ENCODE peak calls at places on chromosomes 5 and 9, in six cellular contexts. K, J, R, T, G and B are unnamed samples.

GRCh38 chr5:54651482-54652076 is 134.0 kb downstream of the SNX18 start:
- DNase-seq in K (no peak), J (no peak), R (no peak), T (no peak), G (no peak), B (peak; percentile 11)

GRCh38 chr9:18457498-18457897 is 16.5 kb upstream of the ADAMTSL1 start:
- DNase-seq in K (no peak), J (no peak), R (no peak), T (no peak), G (no peak), B (no peak)

GRCh38 chr9:129276486-129277260 is 98.6 kb upstream of the IER5L start:
- DNase-seq in K (no peak), J (no peak), R (no peak), T (no peak), G (no peak), B (no peak)

GRCh38 chr9:22413884-22414283 is 32.7 kb upstream of the DMRTA1 start:
- DNase-seq in K (no peak), J (no peak), R (no peak), T (no peak), G (no peak), B (peak; percentile 9)

GRCh38 chr5:10452768-10453331 is 11.2 kb downstream of the ROPN1L start:
- DNase-seq in K (peak; percentile 70), J (peak; percentile 55), R (peak; percentile 68), T (no peak), G (peak; percentile 62), B (peak; percentile 87)

GRCh38 chr5:148268556-148268955 is at the start of gene SPINK13:
- DNase-seq in K (peak; percentile 26), J (peak; percentile 36), R (no peak), T (no peak), G (no peak), B (peak; percentile 27)

GRCh38 chr5:111254613-111255012 is 30.4 kb downstream of the CAMK4 start:
- DNase-seq in K (no peak), J (no peak), R (no peak), T (no peak), G (peak; percentile 95), B (no peak)

GRCh38 chr5:74042559-74043357 is 416.8 kb downstream of the ARHGEF28 start:
- DNase-seq in K (no peak), J (no peak), R (no peak), T (no peak), G (no peak), B (no peak)

GRCh38 chr9:131043646-131044045 is 34.7 kb downstream of the LAMC3 start:
- DNase-seq in K (no peak), J (no peak), R (no peak), T (no peak), G (no peak), B (no peak)

GRCh38 chr9:131039129-131039954 is 30.4 kb downstream of the LAMC3 start:
- DNase-seq in K (no peak), J (no peak), R (peak; percentile 62), T (no peak), G (no peak), B (no peak)

GRCh38 chr9:131043097-131043496 is 34.1 kb downstream of the LAMC3 start:
- DNase-seq in K (no peak), J (no peak), R (no peak), T (no peak), G (no peak), B (no peak)

GRCh38 chr9:131045300-131046092 is 36.5 kb downstream of the LAMC3 start:
- DNase-seq in K (no peak), J (no peak), R (peak; percentile 68), T (no peak), G (no peak), B (peak; percentile 21)

GRCh38 chr9:131042666-131043065 is 33.7 kb downstream of the LAMC3 start:
- DNase-seq in K (no peak), J (no peak), R (no peak), T (no peak), G (no peak), B (no peak)
- H2AFZ ChIP-seq in K (no peak overlapping the region), J (no peak overlapping the region), R (no peak overlapping the region), T (no peak overlapping the region), G (no peak overlapping the region), B (no peak overlapping the region)

GRCh38 chr9:124348831-124349230 is 66.4 kb downstream of the PSMB7 start:
- DNase-seq in K (no peak), J (no peak), R (no peak), T (no peak), G (no peak), B (no peak)

GRCh38 chr9:124351672-124352468 is 63.4 kb downstream of the PSMB7 start:
- DNase-seq in K (no peak), J (no peak), R (no peak), T (no peak), G (no peak), B (no peak)

GRCh38 chr9:124349267-124349666 is 66.0 kb downstream of the PSMB7 start:
- DNase-seq in K (no peak), J (no peak), R (no peak), T (no peak), G (no peak), B (no peak)

GRCh38 chr9:124349675-124350484 is 65.4 kb downstream of the PSMB7 start:
- DNase-seq in K (no peak), J (no peak), R (no peak), T (no peak), G (no peak), B (no peak)

DNA sequence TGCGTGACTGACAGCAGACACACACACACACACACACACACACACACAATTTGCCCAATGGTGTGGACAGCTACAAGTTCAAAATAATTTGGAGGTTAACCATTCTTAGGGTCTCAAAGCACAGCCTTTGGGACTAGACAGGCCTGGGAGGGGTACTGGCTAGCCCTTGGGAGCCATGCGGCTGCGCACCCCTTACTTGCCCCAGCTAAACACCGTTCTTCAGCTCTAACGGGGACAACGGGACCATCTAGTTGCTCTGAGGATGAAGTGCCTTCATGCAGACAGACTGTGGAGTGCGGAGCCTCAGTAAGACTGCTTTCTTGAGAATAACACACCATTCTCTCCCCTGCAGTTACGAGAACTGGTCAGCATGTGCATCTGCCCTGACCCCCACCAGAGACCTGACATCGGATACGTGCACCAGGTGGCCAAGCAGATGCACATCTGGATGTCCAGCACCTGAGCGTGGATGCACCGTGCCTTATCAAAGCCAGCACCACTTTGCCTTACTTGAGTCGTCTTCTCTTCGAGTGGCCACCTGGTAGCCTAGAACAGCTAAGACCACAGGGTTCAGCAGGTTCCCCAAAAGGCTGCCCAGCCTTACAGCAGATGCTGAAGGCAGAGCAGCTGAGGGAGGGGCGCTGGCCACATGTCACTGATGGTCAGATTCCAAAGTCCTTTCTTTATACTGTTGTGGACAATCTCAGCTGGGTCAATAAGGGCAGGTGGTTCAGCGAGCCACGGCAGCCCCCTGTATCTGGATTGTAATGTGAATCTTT is 64.6 kb downstream of the PSMB7 start:
- DNase-seq in K (no peak), J (peak; percentile 31), R (no peak), T (no peak), G (no peak), B (no peak)
- TF ChIP-seq POLR2AphosphoS5 in K (no peak), J (no peak), R (no peak), T (peak; percentile 42), G (no peak), B (no peak)

GRCh38 chr5:69444127-69444754 is 29.3 kb downstream of the MARVELD2 start:
- DNase-seq in K (no peak), J (peak; percentile 95), R (no peak), T (peak; percentile 23), G (no peak), B (no peak)
- TF ChIP-seq POLR2A in K (no peak), J (peak; percentile 69), R (no peak), T (no peak), G (no peak), B (no peak)

DNA sequence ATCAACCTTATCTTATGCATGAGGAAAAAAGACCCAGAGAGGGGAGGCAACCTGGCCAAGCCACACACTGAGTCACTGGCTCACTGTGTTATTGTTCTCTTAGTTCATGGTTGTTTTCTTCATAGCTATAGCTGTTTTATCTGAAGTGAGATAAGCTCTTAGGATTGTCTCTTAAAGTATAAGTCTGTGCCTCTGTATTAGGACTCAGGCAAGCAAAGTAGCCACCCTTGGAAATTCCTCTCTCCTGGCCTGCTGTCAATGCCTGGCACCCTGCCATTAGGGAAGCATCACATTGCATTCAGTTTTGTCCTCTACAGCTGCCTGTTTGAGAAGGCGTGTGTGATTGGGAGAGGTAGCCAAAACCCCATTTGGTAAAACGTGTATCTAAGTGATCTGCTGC is 147.4 kb upstream of the GLRA1 start:
- DNase-seq in K (no peak), J (no peak), R (no peak), T (no peak), G (no peak), B (no peak)
- H2AFZ ChIP-seq in K (no peak overlapping the region), J (no peak overlapping the region), R (no peak overlapping the region), T (no peak overlapping the region), G (no peak overlapping the region), B (no peak overlapping the region)

DNA sequence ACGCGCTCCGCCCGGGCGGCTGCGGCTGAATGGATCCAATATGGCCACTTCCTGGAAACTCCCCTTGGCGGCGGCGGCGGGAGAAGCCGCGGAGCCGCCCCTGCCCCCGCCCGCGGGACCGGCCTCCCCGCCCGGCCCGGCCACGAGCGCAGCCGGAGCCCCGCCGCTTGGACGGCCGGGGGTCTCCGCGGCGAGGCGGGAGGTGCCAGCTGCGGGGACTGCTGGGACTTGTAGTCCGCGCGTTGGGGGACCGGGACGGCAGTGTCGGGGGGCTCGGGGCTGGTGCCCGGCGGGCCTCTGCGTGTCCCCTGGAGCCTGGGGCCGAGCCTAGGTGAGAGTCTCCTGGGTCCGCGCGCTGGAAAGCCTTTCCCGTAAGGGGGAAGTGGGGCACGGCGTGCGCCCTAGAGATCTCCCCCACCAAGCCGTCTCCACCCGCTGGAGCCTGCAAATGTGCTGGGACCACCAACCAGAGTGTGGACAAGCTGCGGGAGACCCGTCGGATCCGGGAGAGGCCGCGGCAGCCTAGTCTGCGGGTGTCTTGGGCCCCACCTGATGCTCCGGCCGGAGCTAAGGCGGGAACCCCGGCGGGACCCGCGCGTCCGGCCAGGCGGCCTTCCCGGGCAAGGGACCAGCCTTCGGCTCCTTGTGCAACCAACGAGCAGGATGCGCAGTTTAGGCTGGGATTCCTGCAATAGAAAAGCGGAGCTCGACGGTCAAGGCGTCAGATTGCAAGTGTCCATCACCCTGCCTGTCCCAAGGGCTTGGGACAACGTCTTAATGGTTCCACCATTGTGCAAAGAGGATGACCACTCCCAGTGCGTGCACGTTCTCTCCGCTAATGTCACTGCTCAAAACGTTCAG is at the start of gene SEPTIN8:
- DNase-seq in K (no peak), J (no peak), R (peak; percentile 87), T (peak; percentile 73), G (no peak), B (peak; percentile 33)
- TF ChIP-seq POLR2AphosphoS5 in K (peak; percentile 76), J (no peak), R (no peak), T (no peak), G (no peak), B (no peak)